ENCODE peak calls at places on chromosomes 6 and 20, in ten cellular contexts. C, O, F, D, M, Y, E, L, X and B are unnamed samples.

GRCh38 chr20:21518292-21518991 is 4.6 kb upstream of the NKX2-2 start:
- DNase-seq in F (no peak), E (no peak), L (no peak), O (no peak), D (no peak), X (no peak), Y (no peak), M (no peak), C (no peak), B (no peak)

GRCh38 chr6:20830576-20830975 is 296.3 kb downstream of the CDKAL1 start:
- DNase-seq in L (no peak), Y (no peak), D (no peak), M (no peak), E (peak), X (no peak), C (no peak), F (no peak), O (no peak), B (no peak)

GRCh38 chr6:37894585-37894984 is 75.1 kb downstream of the ZFAND3 start:
- DNase-seq in L (no peak), X (no peak), O (no peak), M (no peak), E (no peak), F (no peak), D (no peak), C (no peak), Y (no peak), B (no peak)

GRCh38 chr6:160115421-160115820 is 6.2 kb upstream of the SLC22A1 start:
- DNase-seq in C (no peak), O (no peak), D (no peak), M (no peak), E (no peak), Y (no peak), F (no peak), X (no peak), L (no peak), B (no peak)

GRCh38 chr6:130140084-130140483 is 82.7 kb downstream of the SAMD3 start:
- DNase-seq in L (peak), D (no peak), M (peak), E (no peak), Y (no peak), F (no peak), X (no peak), C (no peak), O (no peak), B (peak)

GRCh38 chr20:62329389-62330377 is 26.9 kb downstream of the ADRM1 start:
- DNase-seq in D (peak), X (no peak), Y (no peak), E (no peak), M (no peak), O (no peak), L (no peak), C (no peak), F (no peak), B (no peak)

GRCh38 chr6:70289299-70289698 is 13.6 kb downstream of the COL9A1 start:
- DNase-seq in Y (no peak), E (no peak), D (no peak), F (no peak), X (no peak), M (no peak), O (no peak), L (no peak), C (no peak), B (no peak)

GRCh38 chr20:57371363-57371762 is 19.8 kb upstream of the RBM38 start:
- DNase-seq in F (no peak), D (no peak), Y (no peak), L (no peak), M (no peak), E (no peak), C (no peak), O (no peak), X (no peak), B (no peak)

GRCh38 chr6:122472022-122472340 is 374 bp upstream of the SERINC1 start:
- DNase-seq in F (no peak), C (no peak), D (no peak), M (no peak), Y (no peak), L (no peak), X (no peak), O (no peak), E (no peak), B (no peak)

GRCh38 chr6:167828325-167828956 is 1.7 kb downstream of the AFDN start:
- DNase-seq in F (no peak), C (no peak), O (no peak), E (no peak), M (no peak), D (no peak), X (no peak), L (no peak), Y (no peak), B (no peak)

GRCh38 chr6:134247271-134247833 is 70.6 kb downstream of the SGK1 start:
- DNase-seq in D (no peak), M (no peak), C (no peak), O (no peak), L (no peak), X (no peak), Y (peak), F (no peak), E (no peak), B (no peak)

GRCh38 chr20:13420625-13421024 is 199.6 kb downstream of the ISM1 start:
- DNase-seq in L (no peak), O (no peak), E (no peak), X (no peak), F (no peak), M (no peak), Y (no peak), D (no peak), C (no peak), B (no peak)

GRCh38 chr6:125107896-125108295 is 45.7 kb upstream of the TPD52L1 start:
- DNase-seq in E (no peak), Y (no peak), M (peak), O (no peak), X (no peak), L (no peak), D (no peak), F (no peak), C (no peak), B (no peak)

GRCh38 chr20:22312744-22313346 is 271.5 kb downstream of the FOXA2 start:
- DNase-seq in X (no peak), M (peak), F (peak), L (peak), D (no peak), Y (peak), C (no peak), O (peak), E (peak), B (peak)

GRCh38 chr20:35226775-35227681 is 538 bp downstream of the MMP24 start:
- DNase-seq in C (peak), D (peak), Y (peak), L (peak), X (peak), F (peak), E (peak), M (peak), O (peak), B (peak)

GRCh38 chr20:4519530-4519929 is 202.2 kb upstream of the PRND start:
- DNase-seq in M (no peak), E (no peak), O (no peak), D (no peak), X (no peak), F (no peak), C (no peak), L (no peak), Y (no peak), B (no peak)

GRCh38 chr6:75975904-75976303 is 96.6 kb downstream of the IMPG1 start:
- DNase-seq in O (no peak), D (no peak), C (no peak), F (no peak), E (no peak), X (no peak), M (no peak), L (no peak), Y (no peak), B (no peak)

GRCh38 chr6:73867411-73867810 is 171.4 kb downstream of the CD109 start:
- DNase-seq in Y (no peak), X (no peak), L (peak), C (no peak), M (no peak), F (no peak), O (no peak), D (no peak), E (no peak), B (peak)

GRCh38 chr6:7727951-7728854 is 2.3 kb downstream of the BMP6 start:
- DNase-seq in O (no peak), F (no peak), E (no peak), Y (peak), X (peak), C (no peak), D (peak), M (no peak), L (peak), B (no peak)

GRCh38 chr20:60233006-60233405 is 274.8 kb downstream of the CDH26 start:
- DNase-seq in E (no peak), O (no peak), D (no peak), L (no peak), Y (no peak), M (no peak), C (no peak), X (no peak), F (no peak), B (no peak)

GRCh38 chr20:38878798-38879197 is 47.4 kb upstream of the FAM83D start:
- DNase-seq in Y (no peak), E (peak), L (peak), C (no peak), D (no peak), F (no peak), X (no peak), M (peak), O (peak), B (peak)

GRCh38 chr6:163415620-163416379 is 1.3 kb downstream of the QKI start:
- DNase-seq in M (peak), O (peak), F (peak), E (peak), X (peak), Y (peak), L (peak), C (peak), D (peak), B (peak)

GRCh38 chr6:166330612-166331011 is 11.7 kb downstream of the SFT2D1 start:
- DNase-seq in D (peak), L (peak), Y (no peak), X (peak), F (peak), E (peak), M (peak), C (no peak), O (peak), B (no peak)

GRCh38 chr6:137707590-137708360 is 159.3 kb upstream of the TNFAIP3 start:
- DNase-seq in O (peak), X (peak), Y (peak), C (peak), D (no peak), E (peak), F (peak), M (peak), L (peak), B (peak)

GRCh38 chr20:23404196-23404595 is 17.1 kb downstream of the NAPB start:
- DNase-seq in M (peak), O (no peak), E (no peak), D (no peak), F (no peak), L (no peak), C (no peak), X (no peak), Y (no peak), B (peak)

GRCh38 chr6:107243471-107243870 is 128.2 kb upstream of the BEND3 start:
- DNase-seq in D (no peak), Y (no peak), E (no peak), O (no peak), L (no peak), C (no peak), F (no peak), X (no peak), M (no peak), B (no peak)

GRCh38 chr6:107244742-107245470 is 129.6 kb upstream of the BEND3 start:
- DNase-seq in C (no peak), O (no peak), L (no peak), M (no peak), Y (no peak), E (no peak), X (no peak), D (no peak), F (no peak), B (no peak)

GRCh38 chr6:107246972-107247615 is 131.8 kb upstream of the BEND3 start:
- DNase-seq in C (no peak), E (no peak), D (no peak), M (no peak), X (no peak), L (peak), F (no peak), Y (no peak), O (no peak), B (no peak)

GRCh38 chr6:107246249-107246971 is 131.1 kb upstream of the BEND3 start:
- DNase-seq in D (no peak), C (no peak), O (no peak), M (no peak), Y (no peak), X (no peak), F (no peak), E (no peak), L (no peak), B (no peak)

GRCh38 chr6:107244082-107244741 is 128.9 kb upstream of the BEND3 start:
- DNase-seq in C (no peak), M (no peak), X (no peak), E (no peak), O (no peak), Y (peak), F (no peak), L (no peak), D (no peak), B (peak)
- H3K4me3 ChIP-seq in C (no peak), M (no peak), X (no peak), E (no peak), O (no peak), Y (no peak), F (no peak), L (no peak), D (no peak), B (no peak)

GRCh38 chr6:4023240-4023639 is 55.7 kb downstream of the FAM217A start:
- DNase-seq in X (no peak), L (peak), M (no peak), Y (no peak), F (no peak), C (no peak), E (no peak), D (no peak), O (no peak), B (peak)
- H3K4me3 ChIP-seq in X (peak), L (peak), M (no peak), Y (peak), F (no peak), C (no peak), E (peak), D (no peak), O (no peak), B (peak)

GRCh38 chr6:106520711-106521367 is 108.5 kb downstream of the RTN4IP1 start:
- DNase-seq in D (no peak), Y (no peak), C (no peak), F (peak), E (no peak), L (no peak), M (no peak), O (no peak), X (no peak), B (no peak)
- H3K4me3 ChIP-seq in D (no peak), Y (no peak), C (no peak), F (no peak), E (no peak), L (no peak), M (no peak), O (no peak), X (peak), B (no peak)

GRCh38 chr20:44186201-44186600 is 787 bp downstream of the JPH2 start:
- DNase-seq in E (no peak), Y (no peak), X (no peak), F (no peak), M (no peak), D (no peak), O (peak), C (no peak), L (no peak), B (no peak)

GRCh38 chr20:44187054-44187762 is at the start of gene JPH2:
- DNase-seq in D (no peak), X (peak), M (peak), E (peak), O (peak), L (peak), Y (no peak), F (peak), C (peak), B (peak)

GRCh38 chr20:44186674-44187053 is 324 bp downstream of the JPH2 start:
- DNase-seq in O (no peak), D (no peak), F (no peak), X (no peak), M (no peak), Y (no peak), E (no peak), C (no peak), L (no peak), B (no peak)

GRCh38 chr20:44188752-44189151 is 1.8 kb upstream of the JPH2 start:
- DNase-seq in D (no peak), Y (no peak), C (peak), L (no peak), M (no peak), O (no peak), E (no peak), X (no peak), F (no peak), B (no peak)

GRCh38 chr20:44187763-44188709 is 1.0 kb upstream of the JPH2 start:
- DNase-seq in E (peak), C (peak), O (no peak), F (no peak), X (no peak), Y (no peak), M (peak), L (peak), D (no peak), B (peak)
- H3K4me3 ChIP-seq in E (peak), C (peak), O (peak), F (peak), X (peak), Y (no peak), M (no peak), L (peak), D (no peak), B (peak)

GRCh38 chr20:34108616-34109174 is 3.3 kb downstream of the EIF2S2 start:
- DNase-seq in D (no peak), E (no peak), Y (no peak), F (no peak), O (no peak), M (no peak), L (no peak), C (no peak), X (no peak), B (no peak)
- H3K4me3 ChIP-seq in D (no peak), E (no peak), Y (no peak), F (no peak), O (no peak), M (no peak), L (no peak), C (no peak), X (no peak), B (no peak)